ENCODE peak calls at places on chromosomes 11 and 22, in ten cellular contexts. One of them, this sample, is unnamed.

GRCh38 chr11:6655790-6656580 is at the start of gene DCHS1:
- DNase-seq in uterus: peak; percentile 60
- DNase-seq in iris pigment epithelial cell: no peak
- DNase-seq in NCI-H1105: peak; percentile 34
- DNase-seq in NCI-H510A treated with DMSO at 0.1 percent for 48 hours: no peak
- DNase-seq in CD4-positive, alpha-beta memory T cell: peak; percentile 16
- DNase-seq in stimulated activated CD8-positive, alpha-beta memory T cell treated with anti-CD3 and anti-CD28 coated beads, Interleukin-4, amount 100 ng/mL, for 4 hours: no peak
- DNase-seq in astrocyte of the spinal cord: no peak
- DNase-seq in central memory CD4-positive, alpha-beta T cell: no peak
- DNase-seq in PC-3: no peak
- DNase-seq in this sample: no peak

GRCh38 chr22:48594757-48595510 is 1232.7 kb downstream of the BRD1 start:
- DNase-seq in NCI-H1105: no peak
- DNase-seq in CD4-positive, alpha-beta memory T cell: no peak
- DNase-seq in astrocyte of the spinal cord: no peak
- DNase-seq in PC-3: no peak
- DNase-seq in iris pigment epithelial cell: no peak
- DNase-seq in stimulated activated CD8-positive, alpha-beta memory T cell treated with anti-CD3 and anti-CD28 coated beads, Interleukin-4, amount 100 ng/mL, for 4 hours: no peak
- DNase-seq in central memory CD4-positive, alpha-beta T cell: no peak
- DNase-seq in uterus: no peak
- DNase-seq in NCI-H510A treated with DMSO at 0.1 percent for 48 hours: no peak
- DNase-seq in this sample: no peak

GRCh38 chr11:6319001-6319878 is 1.1 kb downstream of the CAVIN3 start:
- DNase-seq in uterus: peak; percentile 66
- DNase-seq in astrocyte of the spinal cord: peak; percentile 26
- DNase-seq in iris pigment epithelial cell: peak; percentile 63
- DNase-seq in PC-3: no peak
- DNase-seq in NCI-H510A treated with DMSO at 0.1 percent for 48 hours: no peak
- DNase-seq in stimulated activated CD8-positive, alpha-beta memory T cell treated with anti-CD3 and anti-CD28 coated beads, Interleukin-4, amount 100 ng/mL, for 4 hours: no peak
- DNase-seq in central memory CD4-positive, alpha-beta T cell: no peak
- DNase-seq in NCI-H1105: no peak
- DNase-seq in CD4-positive, alpha-beta memory T cell: no peak
- DNase-seq in this sample: peak; percentile 4

GRCh38 chr11:11620966-11621880 is 582 bp downstream of the GALNT18 start:
- DNase-seq in NCI-H510A treated with DMSO at 0.1 percent for 48 hours: peak; percentile 51
- DNase-seq in central memory CD4-positive, alpha-beta T cell: no peak
- DNase-seq in stimulated activated CD8-positive, alpha-beta memory T cell treated with anti-CD3 and anti-CD28 coated beads, Interleukin-4, amount 100 ng/mL, for 4 hours: no peak
- DNase-seq in uterus: peak; percentile 39
- DNase-seq in astrocyte of the spinal cord: peak; percentile 3
- DNase-seq in PC-3: peak; percentile 31
- DNase-seq in iris pigment epithelial cell: peak; percentile 9
- DNase-seq in CD4-positive, alpha-beta memory T cell: no peak
- DNase-seq in NCI-H1105: peak; percentile 14
- DNase-seq in this sample: peak; percentile 61

GRCh38 chr11:93089474-93090102 is 108.2 kb downstream of the SLC36A4 start:
- DNase-seq in astrocyte of the spinal cord: peak; percentile 52
- DNase-seq in central memory CD4-positive, alpha-beta T cell: no peak
- DNase-seq in NCI-H1105: no peak
- DNase-seq in stimulated activated CD8-positive, alpha-beta memory T cell treated with anti-CD3 and anti-CD28 coated beads, Interleukin-4, amount 100 ng/mL, for 4 hours: no peak
- DNase-seq in PC-3: peak; percentile 73
- DNase-seq in CD4-positive, alpha-beta memory T cell: no peak
- DNase-seq in uterus: no peak
- DNase-seq in NCI-H510A treated with DMSO at 0.1 percent for 48 hours: peak; percentile 28
- DNase-seq in iris pigment epithelial cell: peak; percentile 73
- DNase-seq in this sample: no peak

GRCh38 chr11:122235615-122236014 is 119.6 kb upstream of the BLID start:
- DNase-seq in PC-3: peak; percentile 74
- DNase-seq in iris pigment epithelial cell: peak; percentile 86
- DNase-seq in astrocyte of the spinal cord: peak; percentile 88
- DNase-seq in stimulated activated CD8-positive, alpha-beta memory T cell treated with anti-CD3 and anti-CD28 coated beads, Interleukin-4, amount 100 ng/mL, for 4 hours: no peak
- DNase-seq in central memory CD4-positive, alpha-beta T cell: no peak
- DNase-seq in CD4-positive, alpha-beta memory T cell: no peak
- DNase-seq in NCI-H1105: no peak
- DNase-seq in uterus: peak; percentile 22
- DNase-seq in NCI-H510A treated with DMSO at 0.1 percent for 48 hours: no peak
- DNase-seq in this sample: no peak

GRCh38 chr22:20624161-20624616 is 116.8 kb downstream of the MED15 start:
- DNase-seq in PC-3: peak; percentile 23
- DNase-seq in NCI-H510A treated with DMSO at 0.1 percent for 48 hours: no peak
- DNase-seq in stimulated activated CD8-positive, alpha-beta memory T cell treated with anti-CD3 and anti-CD28 coated beads, Interleukin-4, amount 100 ng/mL, for 4 hours: no peak
- DNase-seq in CD4-positive, alpha-beta memory T cell: no peak
- DNase-seq in uterus: no peak
- DNase-seq in central memory CD4-positive, alpha-beta T cell: no peak
- DNase-seq in astrocyte of the spinal cord: no peak
- DNase-seq in NCI-H1105: no peak
- DNase-seq in iris pigment epithelial cell: peak; percentile 15
- DNase-seq in this sample: peak; percentile 16

GRCh38 chr11:57775474-57775873 is 13.9 kb downstream of the CTNND1 start:
- DNase-seq in central memory CD4-positive, alpha-beta T cell: no peak
- DNase-seq in NCI-H1105: no peak
- DNase-seq in PC-3: peak; percentile 34
- DNase-seq in uterus: peak; percentile 45
- DNase-seq in CD4-positive, alpha-beta memory T cell: no peak
- DNase-seq in stimulated activated CD8-positive, alpha-beta memory T cell treated with anti-CD3 and anti-CD28 coated beads, Interleukin-4, amount 100 ng/mL, for 4 hours: no peak
- DNase-seq in NCI-H510A treated with DMSO at 0.1 percent for 48 hours: no peak
- DNase-seq in astrocyte of the spinal cord: peak; percentile 14
- DNase-seq in iris pigment epithelial cell: no peak
- DNase-seq in this sample: no peak

GRCh38 chr11:85764796-85765195 is 46.1 kb downstream of the SYTL2 start:
- DNase-seq in astrocyte of the spinal cord: no peak
- DNase-seq in CD4-positive, alpha-beta memory T cell: no peak
- DNase-seq in PC-3: no peak
- DNase-seq in NCI-H1105: no peak
- DNase-seq in stimulated activated CD8-positive, alpha-beta memory T cell treated with anti-CD3 and anti-CD28 coated beads, Interleukin-4, amount 100 ng/mL, for 4 hours: no peak
- DNase-seq in uterus: no peak
- DNase-seq in central memory CD4-positive, alpha-beta T cell: no peak
- DNase-seq in iris pigment epithelial cell: no peak
- DNase-seq in NCI-H510A treated with DMSO at 0.1 percent for 48 hours: no peak
- DNase-seq in this sample: no peak

GRCh38 chr22:32311551-32312071 is 46.1 kb upstream of the RFPL3 start:
- DNase-seq in iris pigment epithelial cell: no peak
- DNase-seq in CD4-positive, alpha-beta memory T cell: no peak
- DNase-seq in astrocyte of the spinal cord: no peak
- DNase-seq in stimulated activated CD8-positive, alpha-beta memory T cell treated with anti-CD3 and anti-CD28 coated beads, Interleukin-4, amount 100 ng/mL, for 4 hours: no peak
- DNase-seq in central memory CD4-positive, alpha-beta T cell: no peak
- DNase-seq in NCI-H1105: no peak
- DNase-seq in NCI-H510A treated with DMSO at 0.1 percent for 48 hours: no peak
- DNase-seq in uterus: no peak
- DNase-seq in PC-3: no peak
- DNase-seq in this sample: no peak

GRCh38 chr11:4059424-4059823 is 35.2 kb upstream of the RRM1 start:
- DNase-seq in NCI-H510A treated with DMSO at 0.1 percent for 48 hours: no peak
- DNase-seq in iris pigment epithelial cell: no peak
- DNase-seq in PC-3: no peak
- DNase-seq in central memory CD4-positive, alpha-beta T cell: no peak
- DNase-seq in uterus: no peak
- DNase-seq in stimulated activated CD8-positive, alpha-beta memory T cell treated with anti-CD3 and anti-CD28 coated beads, Interleukin-4, amount 100 ng/mL, for 4 hours: no peak
- DNase-seq in astrocyte of the spinal cord: no peak
- DNase-seq in CD4-positive, alpha-beta memory T cell: no peak
- DNase-seq in NCI-H1105: no peak
- DNase-seq in this sample: no peak

GRCh38 chr11:70760416-70761020 is 362.2 kb downstream of the CTTN start:
- DNase-seq in astrocyte of the spinal cord: no peak
- DNase-seq in stimulated activated CD8-positive, alpha-beta memory T cell treated with anti-CD3 and anti-CD28 coated beads, Interleukin-4, amount 100 ng/mL, for 4 hours: no peak
- DNase-seq in uterus: no peak
- DNase-seq in CD4-positive, alpha-beta memory T cell: no peak
- DNase-seq in iris pigment epithelial cell: no peak
- DNase-seq in NCI-H510A treated with DMSO at 0.1 percent for 48 hours: no peak
- DNase-seq in central memory CD4-positive, alpha-beta T cell: no peak
- DNase-seq in PC-3: peak; percentile 71
- DNase-seq in NCI-H1105: no peak
- DNase-seq in this sample: no peak

GRCh38 chr11:3101921-3102640 is 44.9 kb upstream of the CARS1 start:
- DNase-seq in astrocyte of the spinal cord: no peak
- DNase-seq in NCI-H1105: no peak
- DNase-seq in iris pigment epithelial cell: no peak
- DNase-seq in stimulated activated CD8-positive, alpha-beta memory T cell treated with anti-CD3 and anti-CD28 coated beads, Interleukin-4, amount 100 ng/mL, for 4 hours: no peak
- DNase-seq in PC-3: no peak
- DNase-seq in NCI-H510A treated with DMSO at 0.1 percent for 48 hours: no peak
- DNase-seq in CD4-positive, alpha-beta memory T cell: no peak
- DNase-seq in central memory CD4-positive, alpha-beta T cell: no peak
- DNase-seq in uterus: no peak
- DNase-seq in this sample: no peak

GRCh38 chr11:44176541-44177213 is 81.2 kb downstream of the EXT2 start:
- DNase-seq in PC-3: no peak
- DNase-seq in stimulated activated CD8-positive, alpha-beta memory T cell treated with anti-CD3 and anti-CD28 coated beads, Interleukin-4, amount 100 ng/mL, for 4 hours: no peak
- DNase-seq in uterus: no peak
- DNase-seq in central memory CD4-positive, alpha-beta T cell: no peak
- DNase-seq in astrocyte of the spinal cord: no peak
- DNase-seq in CD4-positive, alpha-beta memory T cell: no peak
- DNase-seq in NCI-H1105: no peak
- DNase-seq in iris pigment epithelial cell: no peak
- DNase-seq in NCI-H510A treated with DMSO at 0.1 percent for 48 hours: no peak
- DNase-seq in this sample: no peak

GRCh38 chr11:41201156-41201555 is 258.3 kb downstream of the LRRC4C start:
- DNase-seq in NCI-H510A treated with DMSO at 0.1 percent for 48 hours: peak; percentile 35
- DNase-seq in iris pigment epithelial cell: peak; percentile 12
- DNase-seq in astrocyte of the spinal cord: peak; percentile 30
- DNase-seq in NCI-H1105: peak; percentile 74
- DNase-seq in central memory CD4-positive, alpha-beta T cell: no peak
- DNase-seq in PC-3: peak; percentile 64
- DNase-seq in uterus: no peak
- DNase-seq in CD4-positive, alpha-beta memory T cell: no peak
- DNase-seq in stimulated activated CD8-positive, alpha-beta memory T cell treated with anti-CD3 and anti-CD28 coated beads, Interleukin-4, amount 100 ng/mL, for 4 hours: no peak
- DNase-seq in this sample: no peak

GRCh38 chr11:16777576-16777975 is 39.1 kb downstream of the C11orf58 start:
- DNase-seq in iris pigment epithelial cell: no peak
- DNase-seq in NCI-H1105: no peak
- DNase-seq in CD4-positive, alpha-beta memory T cell: no peak
- DNase-seq in NCI-H510A treated with DMSO at 0.1 percent for 48 hours: no peak
- DNase-seq in stimulated activated CD8-positive, alpha-beta memory T cell treated with anti-CD3 and anti-CD28 coated beads, Interleukin-4, amount 100 ng/mL, for 4 hours: no peak
- DNase-seq in central memory CD4-positive, alpha-beta T cell: no peak
- DNase-seq in PC-3: no peak
- DNase-seq in astrocyte of the spinal cord: no peak
- DNase-seq in uterus: no peak
- DNase-seq in this sample: no peak

GRCh38 chr22:19875531-19876313 is 21.0 kb upstream of the GNB1L start:
- DNase-seq in NCI-H1105: no peak
- DNase-seq in iris pigment epithelial cell: no peak
- DNase-seq in CD4-positive, alpha-beta memory T cell: no peak
- DNase-seq in uterus: peak; percentile 35
- DNase-seq in astrocyte of the spinal cord: peak; percentile 13
- DNase-seq in NCI-H510A treated with DMSO at 0.1 percent for 48 hours: no peak
- DNase-seq in stimulated activated CD8-positive, alpha-beta memory T cell treated with anti-CD3 and anti-CD28 coated beads, Interleukin-4, amount 100 ng/mL, for 4 hours: no peak
- DNase-seq in PC-3: no peak
- DNase-seq in central memory CD4-positive, alpha-beta T cell: no peak
- DNase-seq in this sample: no peak

GRCh38 chr11:128550261-128550821 is 37.0 kb downstream of the ETS1 start:
- DNase-seq in iris pigment epithelial cell: no peak
- DNase-seq in astrocyte of the spinal cord: no peak
- DNase-seq in PC-3: no peak
- DNase-seq in NCI-H510A treated with DMSO at 0.1 percent for 48 hours: no peak
- DNase-seq in NCI-H1105: no peak
- DNase-seq in CD4-positive, alpha-beta memory T cell: no peak
- DNase-seq in uterus: no peak
- DNase-seq in stimulated activated CD8-positive, alpha-beta memory T cell treated with anti-CD3 and anti-CD28 coated beads, Interleukin-4, amount 100 ng/mL, for 4 hours: no peak
- DNase-seq in central memory CD4-positive, alpha-beta T cell: no peak
- DNase-seq in this sample: no peak

This sample was measured in CD4-positive, CD25-positive, alpha-beta regulatory T cell.